ENCODE peak calls at places on chromosomes 6 and 20, in eight cellular contexts. One of them, this sample, is unnamed.
A peak's percentile ranks its signal among the peaks of the same experiment; 100 is the strongest.

GRCh38 chr6:40640591-40641293 is 53.6 kb upstream of the LRFN2 start:
- DNase-seq in CD8-positive, alpha-beta T cell: no peak
- DNase-seq in osteocyte: no peak
- DNase-seq in RWPE1: no peak
- DNase-seq in IMR-90: no peak
- DNase-seq in AG09319: no peak
- DNase-seq in fibroblast of mammary gland: no peak
- DNase-seq in prostate gland: no peak
- DNase-seq in this sample: no peak

GRCh38 chr20:57657537-57658446 is 37.6 kb upstream of the ZBP1 start:
- DNase-seq in IMR-90: no peak
- DNase-seq in RWPE1: peak; percentile 97
- DNase-seq in osteocyte: peak; percentile 79
- DNase-seq in prostate gland: peak; percentile 91
- DNase-seq in CD8-positive, alpha-beta T cell: peak; percentile 20
- DNase-seq in fibroblast of mammary gland: no peak
- DNase-seq in AG09319: no peak
- DNase-seq in this sample: peak; percentile 31

GRCh38 chr6:154276810-154277577 is 79.6 kb downstream of the IPCEF1 start:
- DNase-seq in CD8-positive, alpha-beta T cell: no peak
- DNase-seq in AG09319: peak; percentile 20
- DNase-seq in fibroblast of mammary gland: peak; percentile 65
- DNase-seq in RWPE1: peak; percentile 42
- DNase-seq in IMR-90: peak; percentile 50
- DNase-seq in prostate gland: no peak
- DNase-seq in osteocyte: no peak
- DNase-seq in this sample: peak; percentile 50

GRCh38 chr20:35305682-35306556 is 13.7 kb upstream of the FAM83C start:
- DNase-seq in osteocyte: peak; percentile 95
- DNase-seq in AG09319: peak; percentile 95
- DNase-seq in CD8-positive, alpha-beta T cell: no peak
- DNase-seq in RWPE1: peak; percentile 100
- DNase-seq in fibroblast of mammary gland: peak; percentile 100
- DNase-seq in prostate gland: no peak
- DNase-seq in IMR-90: peak; percentile 100
- DNase-seq in this sample: no peak

GRCh38 chr6:100719883-100720682 is 161.0 kb downstream of the ASCC3 start:
- DNase-seq in RWPE1: peak; percentile 6
- DNase-seq in fibroblast of mammary gland: peak; percentile 60
- DNase-seq in prostate gland: no peak
- DNase-seq in IMR-90: peak; percentile 41
- DNase-seq in osteocyte: no peak
- DNase-seq in AG09319: no peak
- DNase-seq in CD8-positive, alpha-beta T cell: no peak
- DNase-seq in this sample: no peak

GRCh38 chr20:18057106-18057993 is at the start of gene OVOL2:
- DNase-seq in IMR-90: no peak
- DNase-seq in RWPE1: peak; percentile 77
- DNase-seq in AG09319: no peak
- DNase-seq in fibroblast of mammary gland: no peak
- DNase-seq in prostate gland: peak; percentile 96
- DNase-seq in osteocyte: no peak
- DNase-seq in CD8-positive, alpha-beta T cell: no peak
- DNase-seq in this sample: peak; percentile 36

GRCh38 chr6:11223296-11223695 is 9.2 kb downstream of the NEDD9 start:
- DNase-seq in RWPE1: no peak
- DNase-seq in fibroblast of mammary gland: no peak
- DNase-seq in osteocyte: no peak
- DNase-seq in AG09319: no peak
- DNase-seq in CD8-positive, alpha-beta T cell: no peak
- DNase-seq in prostate gland: no peak
- DNase-seq in IMR-90: no peak
- DNase-seq in this sample: no peak

GRCh38 chr6:148817689-148818088 is 70.9 kb downstream of the UST start:
- DNase-seq in AG09319: no peak
- DNase-seq in IMR-90: no peak
- DNase-seq in prostate gland: no peak
- DNase-seq in RWPE1: no peak
- DNase-seq in fibroblast of mammary gland: no peak
- DNase-seq in CD8-positive, alpha-beta T cell: no peak
- DNase-seq in osteocyte: no peak
- DNase-seq in this sample: no peak

GRCh38 chr20:63520594-63520938 is at the start of gene PPDPF:
- DNase-seq in fibroblast of mammary gland: peak; percentile 66
- DNase-seq in RWPE1: peak; percentile 100
- DNase-seq in prostate gland: peak; percentile 82
- DNase-seq in IMR-90: peak; percentile 72
- DNase-seq in AG09319: peak; percentile 64
- DNase-seq in CD8-positive, alpha-beta T cell: peak; percentile 74
- DNase-seq in osteocyte: peak; percentile 94
- DNase-seq in this sample: peak; percentile 99

GRCh38 chr6:35084041-35084491 is 57.1 kb downstream of the TCP11 start:
- DNase-seq in CD8-positive, alpha-beta T cell: no peak
- DNase-seq in RWPE1: no peak
- DNase-seq in AG09319: no peak
- DNase-seq in prostate gland: no peak
- DNase-seq in IMR-90: no peak
- DNase-seq in fibroblast of mammary gland: no peak
- DNase-seq in osteocyte: peak; percentile 63
- DNase-seq in this sample: no peak

GRCh38 chr6:5996701-5997419 is 9.9 kb downstream of the NRN1 start:
- DNase-seq in IMR-90: peak; percentile 9
- DNase-seq in CD8-positive, alpha-beta T cell: no peak
- DNase-seq in prostate gland: no peak
- DNase-seq in RWPE1: no peak
- DNase-seq in osteocyte: no peak
- DNase-seq in fibroblast of mammary gland: peak; percentile 55
- DNase-seq in AG09319: no peak
- DNase-seq in this sample: no peak

GRCh38 chr6:155084431-155085123 is 89.5 kb downstream of the TIAM2 start:
- DNase-seq in osteocyte: no peak
- DNase-seq in CD8-positive, alpha-beta T cell: no peak
- DNase-seq in AG09319: no peak
- DNase-seq in IMR-90: peak; percentile 25
- DNase-seq in RWPE1: no peak
- DNase-seq in prostate gland: no peak
- DNase-seq in fibroblast of mammary gland: peak; percentile 32
- DNase-seq in this sample: no peak

GRCh38 chr20:22227301-22227700 is 357.1 kb downstream of the FOXA2 start:
- DNase-seq in fibroblast of mammary gland: peak; percentile 57
- DNase-seq in AG09319: no peak
- DNase-seq in RWPE1: no peak
- DNase-seq in osteocyte: no peak
- DNase-seq in IMR-90: no peak
- DNase-seq in CD8-positive, alpha-beta T cell: no peak
- DNase-seq in prostate gland: no peak
- DNase-seq in this sample: no peak

GRCh38 chr6:90274481-90275030 is 22.1 kb downstream of the BACH2 start:
- DNase-seq in prostate gland: peak; percentile 16
- DNase-seq in fibroblast of mammary gland: no peak
- DNase-seq in IMR-90: no peak
- DNase-seq in osteocyte: no peak
- DNase-seq in AG09319: no peak
- DNase-seq in CD8-positive, alpha-beta T cell: peak; percentile 81
- DNase-seq in RWPE1: no peak
- DNase-seq in this sample: no peak

GRCh38 chr20:54128175-54128574 is 45.6 kb downstream of the CYP24A1 start:
- DNase-seq in IMR-90: peak; percentile 26
- DNase-seq in osteocyte: no peak
- DNase-seq in AG09319: no peak
- DNase-seq in fibroblast of mammary gland: peak; percentile 29
- DNase-seq in RWPE1: no peak
- DNase-seq in prostate gland: no peak
- DNase-seq in CD8-positive, alpha-beta T cell: no peak
- DNase-seq in this sample: no peak

GRCh38 chr20:14304466-14304865 is 32.9 kb downstream of the FLRT3 start:
- DNase-seq in AG09319: no peak
- DNase-seq in fibroblast of mammary gland: no peak
- DNase-seq in IMR-90: no peak
- DNase-seq in RWPE1: no peak
- DNase-seq in prostate gland: no peak
- DNase-seq in CD8-positive, alpha-beta T cell: no peak
- DNase-seq in osteocyte: no peak
- DNase-seq in this sample: no peak

GRCh38 chr6:9139762-9140161 is 704.4 kb upstream of the SLC35B3 start:
- DNase-seq in osteocyte: no peak
- DNase-seq in RWPE1: peak; percentile 48
- DNase-seq in CD8-positive, alpha-beta T cell: no peak
- DNase-seq in AG09319: peak; percentile 80
- DNase-seq in prostate gland: no peak
- DNase-seq in IMR-90: peak; percentile 88
- DNase-seq in fibroblast of mammary gland: peak; percentile 56
- DNase-seq in this sample: no peak

GRCh38 chr20:1489764-1490436 is 1.3 kb downstream of the SIRPB2 start:
- DNase-seq in prostate gland: no peak
- DNase-seq in fibroblast of mammary gland: no peak
- DNase-seq in IMR-90: no peak
- DNase-seq in RWPE1: peak; percentile 95
- DNase-seq in CD8-positive, alpha-beta T cell: no peak
- DNase-seq in osteocyte: no peak
- DNase-seq in AG09319: no peak
- DNase-seq in this sample: no peak

GRCh38 chr6:10312445-10312844 is 102.4 kb downstream of the TFAP2A start:
- DNase-seq in CD8-positive, alpha-beta T cell: no peak
- DNase-seq in IMR-90: no peak
- DNase-seq in osteocyte: no peak
- DNase-seq in AG09319: no peak
- DNase-seq in prostate gland: no peak
- DNase-seq in RWPE1: no peak
- DNase-seq in fibroblast of mammary gland: no peak
- DNase-seq in this sample: no peak

GRCh38 chr6:169918954-169919549 is 167.6 kb downstream of the ERMARD start:
- DNase-seq in AG09319: no peak
- DNase-seq in CD8-positive, alpha-beta T cell: no peak
- DNase-seq in fibroblast of mammary gland: no peak
- DNase-seq in RWPE1: no peak
- DNase-seq in prostate gland: no peak
- DNase-seq in osteocyte: no peak
- DNase-seq in IMR-90: no peak
- DNase-seq in this sample: no peak

GRCh38 chr6:169920359-169921020 is 169.1 kb downstream of the ERMARD start:
- DNase-seq in CD8-positive, alpha-beta T cell: no peak
- DNase-seq in AG09319: no peak
- DNase-seq in fibroblast of mammary gland: no peak
- DNase-seq in IMR-90: no peak
- DNase-seq in prostate gland: no peak
- DNase-seq in RWPE1: no peak
- DNase-seq in osteocyte: no peak
- DNase-seq in this sample: no peak

GRCh38 chr6:169923468-169924464 is 172.3 kb downstream of the ERMARD start:
- DNase-seq in IMR-90: no peak
- DNase-seq in CD8-positive, alpha-beta T cell: no peak
- DNase-seq in osteocyte: no peak
- DNase-seq in AG09319: no peak
- DNase-seq in fibroblast of mammary gland: no peak
- DNase-seq in prostate gland: no peak
- DNase-seq in RWPE1: no peak
- DNase-seq in this sample: no peak

GRCh38 chr6:169921227-169921626 is 169.8 kb downstream of the ERMARD start:
- DNase-seq in prostate gland: no peak
- DNase-seq in fibroblast of mammary gland: no peak
- DNase-seq in RWPE1: no peak
- DNase-seq in osteocyte: no peak
- DNase-seq in AG09319: no peak
- DNase-seq in IMR-90: no peak
- DNase-seq in CD8-positive, alpha-beta T cell: no peak
- DNase-seq in this sample: no peak

GRCh38 chr6:169921853-169922779 is 170.7 kb downstream of the ERMARD start:
- DNase-seq in AG09319: no peak
- DNase-seq in osteocyte: no peak
- DNase-seq in RWPE1: no peak
- DNase-seq in CD8-positive, alpha-beta T cell: no peak
- DNase-seq in prostate gland: no peak
- DNase-seq in IMR-90: no peak
- DNase-seq in fibroblast of mammary gland: no peak
- DNase-seq in this sample: no peak
- TF ChIP-seq CTCF in AG09319: no peak
- TF ChIP-seq CTCF in osteocyte: no peak
- TF ChIP-seq CTCF in RWPE1: no peak
- TF ChIP-seq CTCF in CD8-positive, alpha-beta T cell: no peak
- TF ChIP-seq CTCF in prostate gland: no peak
- TF ChIP-seq CTCF in IMR-90: no peak
- TF ChIP-seq CTCF in fibroblast of mammary gland: no peak
- TF ChIP-seq CTCF in this sample: no peak

DNA sequence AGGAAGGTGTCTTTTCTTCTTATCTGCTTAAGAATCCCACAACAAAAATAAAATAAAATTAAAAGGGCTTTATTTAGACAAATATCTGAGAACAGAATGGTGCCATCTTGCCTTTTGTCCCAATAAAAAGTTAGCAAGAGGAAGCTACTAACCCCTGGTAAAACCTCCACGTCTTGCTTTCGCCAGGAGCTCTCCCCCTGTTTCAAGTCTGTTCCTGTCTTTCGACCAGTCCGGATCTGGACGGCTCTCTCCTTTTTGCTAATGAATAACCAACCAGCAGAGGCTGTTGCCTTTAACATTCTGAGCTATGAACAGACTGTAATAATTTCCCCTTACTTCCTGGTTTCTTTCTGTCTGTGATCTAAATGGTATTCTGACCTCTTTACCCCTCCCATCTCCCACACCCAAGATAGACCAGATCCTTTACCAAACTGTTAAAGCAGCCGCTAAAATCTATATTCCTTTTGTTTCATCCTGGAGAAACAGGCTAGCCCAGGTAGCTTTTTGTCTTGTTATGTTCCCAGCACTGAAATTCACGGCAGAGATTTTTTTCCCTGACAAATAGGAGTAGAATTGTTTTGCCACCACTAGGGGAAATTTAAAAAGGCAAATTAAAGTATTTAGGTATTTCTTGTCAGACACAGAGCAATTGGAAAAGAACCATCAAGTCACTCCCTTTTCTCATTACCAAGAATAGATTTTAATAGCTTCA is at the start of gene FRK:
- DNase-seq in prostate gland: peak; percentile 76
- DNase-seq in AG09319: no peak
- DNase-seq in IMR-90: peak; percentile 24
- DNase-seq in CD8-positive, alpha-beta T cell: no peak
- DNase-seq in osteocyte: no peak
- DNase-seq in RWPE1: peak; percentile 46
- DNase-seq in fibroblast of mammary gland: peak; percentile 41
- DNase-seq in this sample: no peak
- TF ChIP-seq CTCF in prostate gland: no peak
- TF ChIP-seq CTCF in AG09319: peak; percentile 11
- TF ChIP-seq CTCF in IMR-90: peak; percentile 21
- TF ChIP-seq CTCF in CD8-positive, alpha-beta T cell: no peak
- TF ChIP-seq CTCF in osteocyte: peak; percentile 32
- TF ChIP-seq CTCF in RWPE1: no peak
- TF ChIP-seq CTCF in fibroblast of mammary gland: peak; percentile 24
- TF ChIP-seq CTCF in this sample: no peak

GRCh38 chr20:47173596-47174216 is 182.8 kb downstream of the ZMYND8 start:
- DNase-seq in IMR-90: no peak
- DNase-seq in RWPE1: no peak
- DNase-seq in fibroblast of mammary gland: no peak
- DNase-seq in CD8-positive, alpha-beta T cell: no peak
- DNase-seq in osteocyte: no peak
- DNase-seq in prostate gland: no peak
- DNase-seq in AG09319: no peak
- DNase-seq in this sample: no peak
- TF ChIP-seq CTCF in IMR-90: no peak
- TF ChIP-seq CTCF in RWPE1: no peak
- TF ChIP-seq CTCF in fibroblast of mammary gland: no peak
- TF ChIP-seq CTCF in CD8-positive, alpha-beta T cell: no peak
- TF ChIP-seq CTCF in osteocyte: no peak
- TF ChIP-seq CTCF in prostate gland: no peak
- TF ChIP-seq CTCF in AG09319: no peak
- TF ChIP-seq CTCF in this sample: no peak

GRCh38 chr6:26211963-26212362 is 124.7 kb downstream of the HFE start:
- DNase-seq in AG09319: no peak
- DNase-seq in IMR-90: no peak
- DNase-seq in fibroblast of mammary gland: no peak
- DNase-seq in RWPE1: no peak
- DNase-seq in CD8-positive, alpha-beta T cell: no peak
- DNase-seq in osteocyte: no peak
- DNase-seq in prostate gland: no peak
- DNase-seq in this sample: no peak
- TF ChIP-seq CTCF in AG09319: no peak
- TF ChIP-seq CTCF in IMR-90: no peak
- TF ChIP-seq CTCF in fibroblast of mammary gland: no peak
- TF ChIP-seq CTCF in RWPE1: no peak
- TF ChIP-seq CTCF in CD8-positive, alpha-beta T cell: no peak
- TF ChIP-seq CTCF in osteocyte: no peak
- TF ChIP-seq CTCF in prostate gland: no peak
- TF ChIP-seq CTCF in this sample: no peak